ENCODE peak calls at places on chromosomes 12 and 14, in eight cellular contexts. T, J, S, Q, Y, P, A and G are unnamed samples.

GRCh38 chr12:82223421-82223820 is 134.8 kb downstream of the CCDC59 start:
- DNase-seq in S (peak), Y (no peak), A (no peak), J (no peak), T (no peak), Q (no peak), P (no peak), G (no peak)

GRCh38 chr14:71049435-71050147 is 142.3 kb downstream of the PCNX1 start:
- DNase-seq in A (no peak), Q (no peak), J (no peak), S (peak), P (no peak), T (no peak), Y (no peak), G (peak)

GRCh38 chr12:112217647-112218046 is 92.3 kb downstream of the TRAFD1 start:
- DNase-seq in J (no peak), P (no peak), Q (no peak), T (no peak), S (no peak), Y (no peak), A (no peak), G (no peak)

GRCh38 chr12:14979468-14979867 is 6.6 kb downstream of the PDE6H start:
- DNase-seq in T (no peak), J (no peak), Y (no peak), A (no peak), P (no peak), Q (no peak), S (no peak), G (no peak)

GRCh38 chr12:120290541-120291312 is 976 bp downstream of the RNU4-2 start:
- DNase-seq in S (no peak), J (no peak), Y (no peak), Q (peak), A (peak), T (peak), P (peak), G (no peak)

GRCh38 chr14:65310568-65310967 is 102.0 kb upstream of the FUT8 start:
- DNase-seq in T (no peak), Y (no peak), S (no peak), A (no peak), P (no peak), Q (no peak), J (no peak), G (no peak)

GRCh38 chr12:43318002-43318401 is 234.0 kb downstream of the ADAMTS20 start:
- DNase-seq in T (no peak), S (no peak), A (no peak), J (no peak), Q (no peak), Y (peak), P (no peak), G (no peak)

GRCh38 chr12:122371475-122372045 is 50.9 kb downstream of the CLIP1 start:
- DNase-seq in Q (no peak), A (no peak), J (no peak), S (no peak), T (no peak), Y (no peak), P (no peak), G (no peak)

GRCh38 chr14:81637639-81638038 is 104.0 kb upstream of the SEL1L start:
- DNase-seq in S (no peak), Y (no peak), T (no peak), J (no peak), A (no peak), P (no peak), Q (no peak), G (no peak)

GRCh38 chr14:95098984-95099599 is 58.2 kb downstream of the DICER1 start:
- DNase-seq in S (peak), P (peak), A (peak), T (peak), Q (no peak), Y (peak), J (no peak), G (peak)

GRCh38 chr12:95258146-95258545 is 40.5 kb downstream of the VEZT start:
- DNase-seq in T (no peak), Y (no peak), A (no peak), Q (no peak), J (no peak), S (no peak), P (no peak), G (peak)

GRCh38 chr12:114681149-114681849 is 2.7 kb downstream of the TBX3 start:
- DNase-seq in J (no peak), T (no peak), Q (no peak), P (no peak), A (no peak), Y (no peak), S (no peak), G (no peak)

GRCh38 chr12:132632521-132633228 is 14.1 kb downstream of the P2RX2 start:
- DNase-seq in T (no peak), Y (no peak), S (no peak), P (no peak), A (no peak), Q (no peak), J (no peak), G (no peak)

GRCh38 chr14:55446127-55446736 is 5.8 kb upstream of the TBPL2 start:
- DNase-seq in Y (peak), J (peak), Q (peak), A (peak), P (peak), T (peak), S (peak), G (peak)

GRCh38 chr12:21607701-21608100 is 3.1 kb upstream of the GYS2 start:
- DNase-seq in T (no peak), J (no peak), Q (no peak), Y (peak), P (no peak), A (no peak), S (peak), G (peak)

GRCh38 chr12:68279227-68280054 is 26.0 kb upstream of the IL22 start:
- DNase-seq in P (no peak), J (no peak), A (no peak), Y (no peak), T (no peak), Q (no peak), S (no peak), G (no peak)

GRCh38 chr14:76917158-76917596 is 91.0 kb downstream of the LRRC74A start:
- DNase-seq in S (no peak), J (no peak), Y (peak), A (no peak), P (peak), T (peak), Q (no peak), G (peak)

GRCh38 chr12:8687846-8688601 is 9.8 kb upstream of the RIMKLB start:
- DNase-seq in A (no peak), J (no peak), Q (no peak), S (peak), P (peak), T (peak), Y (peak), G (peak)

GRCh38 chr12:105538880-105539279 is 208.4 kb downstream of the C12orf75 start:
- DNase-seq in T (no peak), A (no peak), Y (no peak), S (no peak), Q (no peak), J (no peak), P (no peak), G (no peak)

GRCh38 chr12:123150273-123150803 is 552 bp downstream of the PITPNM2 start:
- DNase-seq in Q (no peak), Y (no peak), T (peak), A (no peak), P (no peak), J (peak), S (no peak), G (no peak)

GRCh38 chr14:56487090-56487667 is 92.4 kb upstream of the TMEM260 start:
- DNase-seq in J (no peak), Y (peak), Q (no peak), A (no peak), S (peak), T (no peak), P (no peak), G (peak)

GRCh38 chr12:116294464-116295002 is 17.0 kb upstream of the MED13L start:
- DNase-seq in T (no peak), A (no peak), Q (no peak), P (no peak), S (no peak), Y (no peak), J (no peak), G (no peak)

GRCh38 chr14:74913393-74913792 is 9.7 kb downstream of the RPS6KL1 start:
- DNase-seq in S (no peak), P (no peak), Y (no peak), Q (no peak), T (no peak), A (no peak), J (no peak), G (no peak)

GRCh38 chr14:69483765-69484443 is 624 bp upstream of the PLEKHD1 start:
- DNase-seq in T (peak), A (no peak), J (no peak), P (peak), Y (peak), S (no peak), Q (no peak), G (peak)

GRCh38 chr14:39884091-39884490 is 451.9 kb upstream of the FBXO33 start:
- DNase-seq in A (no peak), S (no peak), J (no peak), T (no peak), Q (no peak), Y (no peak), P (no peak), G (no peak)

GRCh38 chr14:60266021-60266937 is 17.3 kb downstream of the PPM1A start:
- DNase-seq in Y (no peak), S (no peak), T (peak), Q (no peak), J (no peak), A (no peak), P (no peak), G (peak)

GRCh38 chr12:94555687-94556086 is 94.7 kb downstream of the TMCC3 start:
- DNase-seq in A (no peak), T (no peak), J (no peak), P (no peak), S (no peak), Y (no peak), Q (no peak), G (no peak)

GRCh38 chr14:52342849-52343606 is 28.9 kb downstream of the PTGER2 start:
- DNase-seq in J (no peak), Y (peak), P (no peak), T (no peak), A (no peak), S (no peak), Q (no peak), G (no peak)